ENCODE peak calls at places on chromosomes 2 and 18, in nine cellular contexts. Q is GM12878, C is adrenal gland, D is Peyer's patch, W is IMR-90, I is K562, T is body of pancreas, U is heart left ventricle, L is breast epithelium. Y is an unnamed sample. For H3K36me3, the result is how much of the 10 kb centered on the place peaks cover.

GRCh38 chr2:3728104-3729054 is 25.0 kb downstream of the DCDC2C start:
- DNase-seq in Q (no peak), C (peak), D (no peak), W (peak), I (peak), T (no peak), U (no peak), L (no peak), Y (no peak)

GRCh38 chr2:240635998-240636547 is 10.8 kb downstream of the GPR35 start:
- DNase-seq in Q (no peak), C (no peak), D (peak), W (no peak), I (no peak), T (no peak), U (no peak), L (no peak), Y (no peak)

GRCh38 chr2:119301413-119301812 is 65.2 kb downstream of the C2orf76 start:
- DNase-seq in Q (no peak), C (no peak), D (no peak), W (peak), I (no peak), T (no peak), U (no peak), L (no peak), Y (no peak)

GRCh38 chr2:41409328-41409727 is 638.5 kb upstream of the PKDCC start:
- DNase-seq in Q (no peak), C (no peak), D (no peak), W (no peak), I (no peak), T (no peak), U (no peak), L (no peak), Y (no peak)

GRCh38 chr2:64362562-64363026 is 91.4 kb upstream of the LGALSL start:
- DNase-seq in Q (no peak), C (no peak), D (peak), W (no peak), I (no peak), T (peak), U (no peak), L (peak), Y (no peak)

GRCh38 chr18:75209952-75210261 is 690 bp upstream of the TSHZ1 start:
- DNase-seq in Q (no peak), C (no peak), D (no peak), W (no peak), I (no peak), T (no peak), U (no peak), L (no peak), Y (no peak)

GRCh38 chr2:34997779-34998178 is 1357.8 kb upstream of the CRIM1 start:
- DNase-seq in Q (no peak), C (no peak), D (no peak), W (no peak), I (no peak), T (no peak), U (no peak), L (no peak), Y (no peak)

GRCh38 chr2:136212426-136213378 is 94.8 kb upstream of the CXCR4 start:
- DNase-seq in Q (peak), C (no peak), D (peak), W (no peak), I (no peak), T (no peak), U (no peak), L (no peak), Y (no peak)

GRCh38 chr18:75204262-75204977 is 4.5 kb downstream of the PTGR3 start:
- DNase-seq in Q (no peak), C (no peak), D (peak), W (peak), I (no peak), T (no peak), U (peak), L (no peak), Y (no peak)

GRCh38 chr2:191049728-191050639 is 36.0 kb upstream of the STAT1 start:
- DNase-seq in Q (peak), C (no peak), D (no peak), W (peak), I (no peak), T (no peak), U (no peak), L (no peak), Y (no peak)

GRCh38 chr2:204557604-204558003 is 12.3 kb downstream of the PARD3B start:
- DNase-seq in Q (no peak), C (no peak), D (no peak), W (no peak), I (no peak), T (no peak), U (no peak), L (no peak), Y (no peak)

GRCh38 chr2:23547725-23548124 is 162.7 kb downstream of the KLHL29 start:
- DNase-seq in Q (no peak), C (no peak), D (no peak), W (no peak), I (no peak), T (no peak), U (peak), L (no peak), Y (no peak)

GRCh38 chr2:238900511-238900910 is 52.6 kb downstream of the TWIST2 start:
- DNase-seq in Q (no peak), C (no peak), D (no peak), W (peak), I (no peak), T (no peak), U (no peak), L (no peak), Y (no peak)

GRCh38 chr18:48324651-48325050 is 84.5 kb downstream of the ZBTB7C start:
- DNase-seq in Q (no peak), C (no peak), D (no peak), W (no peak), I (no peak), T (no peak), U (no peak), L (peak), Y (no peak)

GRCh38 chr2:64203131-64204005 is 59.1 kb upstream of the PELI1 start:
- DNase-seq in Q (no peak), C (no peak), D (no peak), W (peak), I (no peak), T (no peak), U (no peak), L (no peak), Y (no peak)

GRCh38 chr2:230205721-230206120 is 14.1 kb downstream of the SP110 start:
- DNase-seq in Q (no peak), C (no peak), D (no peak), W (no peak), I (no peak), T (no peak), U (no peak), L (no peak), Y (no peak)

GRCh38 chr2:230205034-230205433 is 14.8 kb downstream of the SP110 start:
- DNase-seq in Q (peak), C (no peak), D (no peak), W (no peak), I (no peak), T (no peak), U (no peak), L (no peak), Y (no peak)

GRCh38 chr2:230203110-230203676 is 16.6 kb downstream of the SP110 start:
- DNase-seq in Q (peak), C (no peak), D (peak), W (no peak), I (no peak), T (no peak), U (no peak), L (no peak), Y (no peak)

DNA sequence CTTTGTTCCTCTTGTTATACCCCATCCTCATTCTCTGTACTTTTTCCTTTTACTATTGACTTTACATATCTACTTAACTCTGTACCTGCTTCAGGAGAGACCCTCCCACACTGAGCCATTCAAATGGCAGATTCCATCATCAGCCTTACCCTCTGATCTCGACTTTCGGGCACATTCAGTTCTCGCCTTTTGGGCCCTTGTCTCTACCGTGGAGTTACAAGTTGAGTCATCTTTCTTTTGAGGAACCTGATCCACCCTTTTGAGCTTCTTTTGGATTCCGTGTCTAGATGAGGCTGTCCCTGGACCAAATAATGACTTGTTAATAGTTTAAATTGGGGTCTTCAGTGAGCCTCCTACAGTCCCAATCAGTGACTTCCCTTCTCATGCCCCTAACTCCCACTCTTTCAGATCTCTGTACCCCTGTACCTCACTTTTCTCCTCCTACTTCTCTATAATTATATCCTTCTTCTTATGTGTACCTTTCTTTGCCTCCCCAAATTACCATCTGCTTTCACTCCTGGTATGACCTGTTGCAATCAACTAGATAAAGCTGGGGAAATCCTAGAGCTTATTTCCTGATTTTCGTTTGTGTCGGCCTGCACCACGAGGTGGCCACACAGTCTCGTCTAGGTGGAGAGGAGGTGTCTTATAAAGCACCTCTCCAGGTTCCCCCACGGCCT is 17.2 kb downstream of the SP110 start:
- DNase-seq in Q (peak), C (no peak), D (peak), W (no peak), I (no peak), T (no peak), U (no peak), L (no peak), Y (no peak)
- TF ChIP-seq POLR2A in Q (no peak), C (no peak), D (no peak), W (no peak), I (no peak), T (no peak), U (no peak), L (no peak), Y (no peak)

GRCh38 chr2:106140913-106141312 is 53.2 kb downstream of the UXS1 start:
- DNase-seq in Q (no peak), C (no peak), D (no peak), W (no peak), I (no peak), T (no peak), U (no peak), L (no peak), Y (no peak)
- H3K27ac ChIP-seq in Q (peak), C (no peak), D (no peak), W (no peak), I (no peak), T (no peak), U (no peak), L (no peak), Y (no peak)

DNA sequence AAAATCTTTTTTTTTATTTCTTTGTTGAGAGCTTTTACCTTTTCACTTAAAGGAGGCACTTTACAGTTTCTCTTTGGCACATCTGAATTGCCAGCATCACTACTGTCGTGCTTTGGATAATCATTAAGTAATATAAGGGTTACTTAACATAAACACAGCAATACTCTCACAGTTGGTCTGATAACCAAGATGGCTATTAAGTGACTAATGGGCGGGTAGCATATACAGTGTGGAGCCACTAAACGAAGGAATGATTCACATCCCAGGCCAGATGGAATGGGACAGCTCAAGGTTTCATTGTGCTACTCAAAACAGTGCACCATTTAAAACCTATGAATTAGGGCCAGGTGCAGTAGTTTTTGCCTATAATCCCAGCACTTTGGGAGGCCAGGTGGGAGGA is 28.1 kb downstream of the USP37 start:
- DNase-seq in Q (no peak), C (no peak), D (no peak), W (peak), I (no peak), T (no peak), U (no peak), L (no peak), Y (no peak)
- H3K36me3 ChIP-seq in Q (under half), C (half or more), D (under half), W (under half), I (half or more), T (under half), U (under half), L (under half), Y (half or more)

DNA sequence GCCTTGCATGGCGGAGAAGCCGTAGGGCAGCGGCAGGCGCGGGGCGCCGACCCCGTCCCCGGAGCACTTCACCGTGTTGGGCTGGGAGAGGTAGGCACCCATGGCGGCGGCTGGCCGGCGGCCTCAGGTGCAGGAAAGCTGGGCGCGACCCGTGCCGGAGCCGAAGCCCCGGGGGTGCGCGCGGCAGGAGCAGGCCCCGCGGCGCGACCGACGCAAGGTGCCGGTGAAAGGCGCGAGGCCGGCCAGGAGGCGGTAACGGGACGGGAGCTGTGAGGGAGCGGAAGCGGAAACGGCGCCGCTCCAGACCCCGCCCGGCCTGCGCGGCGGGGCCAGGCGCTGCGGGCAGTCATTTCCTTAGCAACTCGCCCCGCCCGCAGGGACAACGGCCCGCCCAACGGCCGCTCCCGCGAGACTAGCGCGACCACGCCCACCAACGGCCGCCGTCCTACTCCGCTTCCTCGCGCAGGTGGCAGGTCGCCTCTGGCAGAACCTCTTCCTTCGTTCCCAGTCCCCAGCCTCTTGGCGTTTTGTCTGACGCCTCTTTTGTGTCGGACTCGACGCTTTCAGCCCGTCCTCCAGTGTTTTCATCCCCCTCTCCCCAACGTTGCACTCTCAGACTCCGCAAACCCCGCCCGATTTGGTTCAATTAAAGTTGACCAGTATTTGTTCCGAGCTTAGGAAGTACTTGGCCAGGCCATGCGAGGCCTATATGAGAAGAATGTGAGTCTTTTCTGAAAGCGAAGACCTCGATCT is at the start of gene PPM1G:
- DNase-seq in Q (peak), C (peak), D (peak), W (peak), I (peak), T (peak), U (peak), L (peak), Y (peak)
- TF ChIP-seq POLR2A in Q (peak), C (peak), D (peak), W (peak), I (peak), T (peak), U (peak), L (peak), Y (no peak)

GRCh38 chr2:216554286-216554685 is 55.6 kb downstream of the RPL37A start:
- DNase-seq in Q (no peak), C (no peak), D (no peak), W (no peak), I (no peak), T (no peak), U (no peak), L (no peak), Y (no peak)
- H3K27ac ChIP-seq in Q (no peak), C (no peak), D (no peak), W (no peak), I (no peak), T (no peak), U (peak), L (peak), Y (no peak)